ENCODE peak calls at places on chromosomes 5 and 9, in four cellular contexts. L is PC-9, D is GM23248, O is Karpas-422. C is an unnamed sample. For H3K9me2 and H3K4me1, the result is how much of the 10 kb centered on the place peaks cover.

GRCh38 chr9:32589083-32589713 is 16.2 kb upstream of the NDUFB6 start:
- DNase-seq in D (peak), O (peak), L (peak), C (peak)

GRCh38 chr5:126452477-126452876 is 29.3 kb downstream of the GRAMD2B start:
- DNase-seq in D (peak), L (no peak), O (no peak), C (no peak)

GRCh38 chr9:134944916-134945315 is 27.2 kb upstream of the FCN1 start:
- DNase-seq in O (no peak), L (no peak), D (no peak), C (no peak)

GRCh38 chr5:14184725-14185124 is 41.6 kb downstream of the TRIO start:
- DNase-seq in L (no peak), D (peak), O (no peak), C (no peak)

GRCh38 chr9:110316255-110316921 is 21.3 kb downstream of the TXNDC8 start:
- DNase-seq in O (peak), L (no peak), D (no peak), C (no peak)

GRCh38 chr9:16352232-16352631 is 518.2 kb downstream of the BNC2 start:
- DNase-seq in D (no peak), L (no peak), O (no peak), C (no peak)

GRCh38 chr9:9917400-9917799 is 695.4 kb downstream of the PTPRD start:
- DNase-seq in D (no peak), L (no peak), O (no peak), C (no peak)

GRCh38 chr5:126384985-126385384 is 38.2 kb upstream of the GRAMD2B start:
- DNase-seq in D (peak), L (peak), O (no peak), C (no peak)

GRCh38 chr9:100473271-100474081 is 527 bp downstream of the TMEFF1 start:
- DNase-seq in D (peak), O (no peak), L (no peak), C (peak)

GRCh38 chr9:113464672-113465271 is 1.2 kb downstream of the RGS3 start:
- DNase-seq in L (no peak), O (no peak), D (no peak), C (no peak)

GRCh38 chr5:33772276-33772990 is 119.4 kb downstream of the ADAMTS12 start:
- DNase-seq in D (peak), O (no peak), L (peak), C (no peak)

GRCh38 chr9:5832543-5833529 is at the start of gene ERMP1:
- DNase-seq in O (peak), L (peak), D (peak), C (peak)

GRCh38 chr5:79561525-79561893 is 47.6 kb upstream of the HOMER1 start:
- DNase-seq in D (no peak), O (no peak), L (no peak), C (no peak)

GRCh38 chr5:34587355-34588241 is 68.5 kb upstream of the RAI14 start:
- DNase-seq in O (no peak), D (peak), L (peak), C (no peak)

GRCh38 chr5:81245871-81246235 is 12.7 kb downstream of the CKMT2 start:
- DNase-seq in D (no peak), L (no peak), O (no peak), C (peak)

GRCh38 chr5:149349382-149349781 is 4.1 kb downstream of the GRPEL2 start:
- DNase-seq in D (no peak), O (no peak), L (no peak), C (no peak)

GRCh38 chr5:157222506-157223230 is 42.0 kb downstream of the ITK start:
- DNase-seq in D (peak), O (no peak), L (no peak), C (peak)

GRCh38 chr5:150496534-150496933 is 11.4 kb upstream of the NDST1 start:
- DNase-seq in O (no peak), D (no peak), L (no peak), C (no peak)

GRCh38 chr5:116914869-116915504 is 340.4 kb upstream of the SEMA6A start:
- DNase-seq in O (no peak), L (no peak), D (no peak), C (no peak)
- H3K9me2 ChIP-seq in O (under half), L (under half), D (under half), C (under half)

DNA sequence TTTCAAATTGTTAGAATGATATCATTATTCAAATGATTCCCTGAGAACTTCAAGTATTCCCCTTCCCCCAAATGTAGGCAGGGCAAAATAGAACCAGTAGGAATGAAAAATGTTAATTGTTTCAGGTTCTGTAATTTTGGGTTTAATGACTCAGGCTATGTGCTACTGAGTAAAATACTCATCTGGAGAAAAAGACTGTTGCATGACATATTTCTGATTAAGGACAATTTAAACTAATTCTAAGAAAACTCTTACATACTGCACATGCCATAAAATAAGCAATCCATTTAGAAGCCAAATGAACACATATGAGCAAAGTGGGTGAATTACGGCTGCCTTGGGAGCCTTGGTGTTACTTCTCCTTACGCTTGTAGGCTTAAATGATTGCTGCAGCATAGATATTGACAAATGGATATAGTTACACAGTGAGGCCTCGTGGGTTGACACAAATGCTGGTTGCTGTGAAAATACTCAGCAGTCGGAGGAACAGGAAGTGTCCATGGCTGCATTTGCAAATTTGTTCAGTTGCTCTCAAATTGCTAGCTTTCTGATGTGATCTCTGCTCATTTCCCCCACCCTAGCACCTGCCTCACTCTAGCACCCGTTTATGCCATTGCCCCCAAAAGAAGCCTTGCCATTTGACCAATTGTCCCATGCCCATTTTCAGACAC is 174.9 kb upstream of the DMAC1 start:
- DNase-seq in O (peak), D (no peak), L (no peak), C (no peak)
- H3K4me1 ChIP-seq in O (under half), D (under half), L (under half), C (under half)

DNA sequence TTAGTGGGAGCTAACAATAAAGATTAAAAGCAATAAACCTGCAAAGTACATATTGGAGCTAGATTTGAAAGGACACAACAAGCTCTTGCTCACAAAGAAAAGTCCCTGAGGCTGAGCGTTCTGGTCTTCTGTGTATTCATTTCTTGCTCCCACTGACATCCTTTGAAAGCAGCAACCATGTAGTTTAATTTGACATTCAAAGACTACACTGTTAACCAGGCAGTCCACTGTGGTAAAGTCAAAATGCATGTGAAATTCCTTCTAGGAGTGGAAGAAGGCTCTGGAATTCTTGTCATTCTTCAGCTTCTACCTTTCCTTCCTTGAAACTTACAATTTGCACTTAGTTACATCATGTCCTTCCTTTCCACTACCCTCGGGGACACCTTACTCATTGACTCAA is 480.7 kb downstream of the CSNK1G3 start:
- DNase-seq in O (no peak), L (no peak), D (no peak), C (no peak)
- H3K9me2 ChIP-seq in O (under half), L (under half), D (under half), C (under half)

GRCh38 chr5:139278540-139279274 is 14.8 kb upstream of the MATR3 start:
- DNase-seq in O (no peak), D (no peak), L (no peak), C (no peak)
- H3K4me1 ChIP-seq in O (under half), D (under half), L (half or more), C (under half)

DNA sequence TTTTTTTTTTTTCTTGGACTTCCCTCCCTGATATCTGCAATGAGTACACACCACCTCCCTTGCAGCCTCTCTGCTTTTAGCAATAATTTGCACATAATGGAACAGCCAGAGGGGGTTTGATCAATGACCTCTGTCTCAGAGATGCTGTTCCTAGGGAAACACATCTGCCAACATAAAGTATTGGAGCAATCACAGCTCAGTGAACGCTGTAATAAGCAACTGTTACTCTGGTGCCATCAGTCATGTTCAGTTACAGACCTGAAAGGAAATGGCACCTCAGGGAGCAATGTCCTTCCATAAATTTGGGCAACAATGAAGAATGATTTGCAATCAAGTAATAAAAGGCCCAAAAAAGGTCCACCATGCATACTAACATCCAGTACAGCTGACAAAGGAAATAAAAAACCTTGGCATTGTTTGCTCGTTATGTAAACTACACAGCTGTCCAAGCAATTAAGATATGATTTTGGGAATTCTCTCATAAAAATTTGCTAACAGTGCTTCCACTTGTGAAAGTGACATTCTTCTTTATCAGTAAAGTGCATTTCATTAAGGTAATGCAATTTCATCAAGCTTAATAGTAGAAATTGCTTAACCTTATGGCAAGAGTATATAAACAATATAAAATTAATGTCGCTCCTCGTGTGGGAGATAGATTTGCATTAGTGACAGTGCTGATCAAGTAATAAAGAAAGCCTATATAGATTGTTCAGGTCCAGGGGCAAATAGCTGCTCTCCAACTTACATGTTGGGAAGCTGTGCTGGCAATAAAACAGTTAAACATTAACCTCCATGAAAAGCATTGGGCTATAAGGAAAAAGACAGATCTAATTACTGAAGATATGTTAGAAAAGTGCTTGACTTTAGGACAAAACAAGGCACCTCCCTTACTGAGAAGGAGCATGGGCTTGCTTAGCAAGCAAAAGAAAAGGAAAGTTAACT is 167.7 kb downstream of the RASEF start:
- DNase-seq in L (no peak), O (no peak), D (no peak), C (peak)
- H3K9me2 ChIP-seq in L (under half), O (under half), D (under half), C (under half)

DNA sequence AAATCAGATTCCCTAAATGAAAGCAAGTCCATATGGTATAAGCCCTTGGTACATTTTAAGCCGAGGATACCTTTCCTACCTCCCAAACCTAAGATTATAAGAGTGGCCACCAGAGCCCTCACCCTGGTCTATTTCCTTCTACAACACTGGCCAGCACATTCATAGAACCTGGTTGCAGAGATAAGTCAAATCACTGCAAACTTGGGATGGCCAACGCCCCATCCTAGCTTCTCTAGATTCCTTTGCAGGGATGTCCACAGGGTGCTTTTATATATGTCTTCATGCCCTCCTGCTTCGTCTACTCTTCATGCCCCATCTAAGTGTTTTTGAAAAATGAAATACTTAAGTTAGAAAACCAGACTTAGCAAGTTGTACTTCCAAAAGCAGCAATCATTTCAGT is 41.8 kb downstream of the SH3RF2 start:
- DNase-seq in D (no peak), O (no peak), L (no peak), C (no peak)
- H3K4me1 ChIP-seq in D (under half), O (under half), L (half or more), C (half or more)

C was measured in hepatocyte.